ENCODE peak calls at places on chromosome 11, in seven cellular contexts. X is posterior cingulate gyrus; U is activated T-cell treated with anti-CD3 and anti-CD28 coated beads, Interleukin-2, amount 50 U/mL, for 72 hours; M is NCI-H1417 treated with DMSO at 0.1 percent for 48 hours; Q is ureter; Z is spleen; B is naive B cell. V is an unnamed sample.

GRCh38 chr11:34501962-34502361 is 11.6 kb downstream of the ELF5 start:
- DNase-seq in Z (no peak), M (no peak), Q (no peak), X (no peak), B (no peak), U (no peak), V (peak; percentile 13)

GRCh38 chr11:62324738-62325556 is 12.3 kb upstream of the ASRGL1 start:
- DNase-seq in B (no peak), U (peak; percentile 39), X (peak; percentile 32), Q (no peak), M (no peak), Z (peak; percentile 78), V (peak; percentile 31)

GRCh38 chr11:70490208-70490607 is 91.9 kb downstream of the CTTN start:
- DNase-seq in Q (no peak), M (no peak), X (no peak), B (no peak), Z (peak; percentile 40), U (no peak), V (no peak)

GRCh38 chr11:36376888-36377758 is 81.0 kb downstream of the PRR5L start:
- DNase-seq in X (peak; percentile 64), Q (peak; percentile 57), B (peak; percentile 44), Z (peak; percentile 90), U (peak; percentile 68), M (no peak), V (peak; percentile 58)

GRCh38 chr11:74818283-74818946 is 69.8 kb downstream of the RNF169 start:
- DNase-seq in M (no peak), U (no peak), Q (no peak), Z (no peak), X (no peak), B (no peak), V (no peak)

GRCh38 chr11:8631395-8632110 is 37.5 kb upstream of the STK33 start:
- DNase-seq in U (no peak), B (no peak), X (no peak), Q (no peak), Z (no peak), M (no peak), V (no peak)

GRCh38 chr11:95835768-95836488 is 45.6 kb downstream of the CEP57 start:
- DNase-seq in U (peak; percentile 49), B (peak; percentile 41), X (peak; percentile 57), Q (peak; percentile 69), Z (no peak), M (peak; percentile 16), V (peak; percentile 88)

GRCh38 chr11:121715395-121715794 is 262.6 kb upstream of the SORL1-AS1 start:
- DNase-seq in X (no peak), B (no peak), M (no peak), Z (no peak), Q (no peak), U (no peak), V (no peak)

GRCh38 chr11:47523491-47524199 is 29.3 kb downstream of the CELF1 start:
- DNase-seq in M (no peak), U (peak; percentile 51), Q (no peak), B (no peak), X (no peak), Z (no peak), V (peak; percentile 54)

GRCh38 chr11:72234920-72235319 is 9.1 kb downstream of the PHOX2A start:
- DNase-seq in X (no peak), M (no peak), U (no peak), Q (no peak), Z (no peak), B (no peak), V (no peak)

GRCh38 chr11:113796663-113797259 is 17.2 kb downstream of the CLDN25 start:
- DNase-seq in X (peak; percentile 21), Z (no peak), Q (no peak), B (peak; percentile 10), M (no peak), U (peak; percentile 5), V (peak; percentile 43)

GRCh38 chr11:22670803-22671202 is 4.4 kb downstream of the GAS2 start:
- DNase-seq in Q (no peak), U (no peak), X (no peak), M (no peak), B (no peak), Z (no peak), V (peak; percentile 13)

GRCh38 chr11:44671234-44671633 is 55.5 kb upstream of the TSPAN18 start:
- DNase-seq in Q (no peak), M (no peak), X (no peak), Z (no peak), B (no peak), U (no peak), V (no peak)

GRCh38 chr11:35850191-35850590 is 93.7 kb upstream of the LDLRAD3 start:
- DNase-seq in Z (no peak), U (no peak), Q (no peak), X (no peak), M (no peak), B (no peak), V (peak; percentile 20)

GRCh38 chr11:133082453-133082781 is 449.9 kb downstream of the OPCML start:
- DNase-seq in Z (no peak), U (no peak), X (no peak), M (no peak), B (no peak), Q (peak; percentile 61), V (no peak)

GRCh38 chr11:20647976-20648565 is 21.3 kb upstream of the NELL1 start:
- DNase-seq in B (peak; percentile 8), Z (no peak), U (peak; percentile 48), M (no peak), Q (peak; percentile 56), X (peak; percentile 47), V (peak; percentile 54)

GRCh38 chr11:130798280-130798679 is 118.0 kb downstream of the SNX19 start:
- DNase-seq in Z (no peak), U (no peak), X (no peak), M (no peak), Q (no peak), B (no peak), V (peak; percentile 60)

GRCh38 chr11:65903068-65903481 is 2.9 kb upstream of the FOSL1 start:
- DNase-seq in U (no peak), B (no peak), X (no peak), M (no peak), Q (no peak), Z (no peak), V (peak; percentile 99)

GRCh38 chr11:23959466-23959865 is 537.4 kb upstream of the LUZP2 start:
- DNase-seq in M (no peak), X (no peak), Q (no peak), B (no peak), Z (no peak), U (no peak), V (no peak)

GRCh38 chr11:103091024-103091423 is 936 bp downstream of the DCUN1D5 start:
- DNase-seq in Z (no peak), U (no peak), M (peak; percentile 30), Q (no peak), B (no peak), X (no peak), V (peak; percentile 19)

GRCh38 chr11:69914286-69915150 is 95.3 kb upstream of the FGF3 start:
- DNase-seq in B (no peak), U (no peak), X (peak; percentile 8), Z (peak; percentile 58), Q (peak; percentile 46), M (no peak), V (peak; percentile 84)

GRCh38 chr11:134756811-134757540 is 344.9 kb upstream of the B3GAT1 start:
- DNase-seq in M (no peak), Z (peak; percentile 47), X (no peak), Q (no peak), B (no peak), U (no peak), V (no peak)

GRCh38 chr11:13495929-13496328 is at the start of gene PTH:
- DNase-seq in Q (no peak), Z (no peak), M (no peak), X (no peak), U (no peak), B (no peak), V (no peak)

GRCh38 chr11:5674391-5674790 is 10.5 kb downstream of the TRIM5 start:
- DNase-seq in Z (no peak), Q (no peak), B (no peak), M (no peak), X (no peak), U (no peak), V (no peak)

GRCh38 chr11:72676874-72677341 is 2.7 kb upstream of the PDE2A start:
- DNase-seq in B (peak; percentile 51), Z (peak; percentile 89), Q (no peak), U (peak; percentile 74), M (no peak), X (peak; percentile 45), V (peak; percentile 40)

GRCh38 chr11:94549166-94549565 is 5.4 kb downstream of the FUT4 start:
- DNase-seq in B (no peak), M (no peak), X (no peak), Q (no peak), U (no peak), Z (no peak), V (no peak)

GRCh38 chr11:118660646-118661424 is 18.6 kb downstream of the TREH start:
- DNase-seq in Z (no peak), B (no peak), M (no peak), Q (no peak), U (no peak), X (no peak), V (no peak)

V was measured in SW480.